ENCODE peak calls at places on chromosomes 6 and 20, in eight cellular contexts. V is H9; X is activated naive CD4-positive, alpha-beta T cell treated with Interleukin-2 at 50 U/mL for 16 hours; G is fibroblast of pulmonary artery; L is activated naive CD8-positive, alpha-beta T cell treated with anti-CD3 and anti-CD28 coated beads, Interleukin-2, amount 50 U/mL, for 24 hours; P is SK-N-SH; R is DND-41; E is RWPE1. C is an unnamed sample.

GRCh38 chr20:34834459-34834893 is 9.0 kb upstream of the NCOA6 start:
- DNase-seq in V (no peak), X (no peak), G (peak; percentile 62), L (no peak), P (peak; percentile 62), R (no peak), E (peak; percentile 64), C (peak; percentile 34)

GRCh38 chr6:75824160-75824559 is 75.1 kb downstream of the MYO6 start:
- DNase-seq in V (no peak), X (no peak), G (no peak), L (no peak), P (no peak), R (no peak), E (no peak), C (no peak)

GRCh38 chr6:28496099-28496779 is 19.4 kb downstream of the GPX6 start:
- DNase-seq in V (no peak), X (no peak), G (peak; percentile 29), L (no peak), P (no peak), R (no peak), E (no peak), C (no peak)

GRCh38 chr20:58989196-58989595 is 8.1 kb downstream of the NELFCD start:
- DNase-seq in V (no peak), X (no peak), G (no peak), L (no peak), P (no peak), R (no peak), E (no peak), C (no peak)

GRCh38 chr20:4130404-4131189 is 115.2 kb upstream of the RNF24 start:
- DNase-seq in V (no peak), X (peak; percentile 64), G (peak; percentile 41), L (peak; percentile 75), P (no peak), R (peak; percentile 90), E (peak; percentile 53), C (no peak)

GRCh38 chr6:63245908-63246307 is 34.6 kb downstream of the FKBP1C start:
- DNase-seq in V (peak; percentile 36), X (no peak), G (no peak), L (no peak), P (no peak), R (no peak), E (no peak), C (no peak)

GRCh38 chr6:156916108-156916801 is 139.1 kb downstream of the ARID1B start:
- DNase-seq in V (no peak), X (no peak), G (no peak), L (no peak), P (no peak), R (no peak), E (no peak), C (no peak)

GRCh38 chr20:5550738-5551529 is 199.3 kb upstream of the SHLD1 start:
- DNase-seq in V (no peak), X (no peak), G (no peak), L (no peak), P (peak; percentile 18), R (no peak), E (no peak), C (no peak)

GRCh38 chr6:28380381-28380780 is 19.2 kb downstream of the ZSCAN12 start:
- DNase-seq in V (no peak), X (no peak), G (no peak), L (no peak), P (no peak), R (no peak), E (no peak), C (no peak)

GRCh38 chr6:37018152-37019064 is 13.0 kb downstream of the FGD2 start:
- DNase-seq in V (peak; percentile 93), X (peak; percentile 91), G (peak; percentile 91), L (peak; percentile 91), P (peak; percentile 89), R (peak; percentile 94), E (peak; percentile 78), C (peak; percentile 13)

GRCh38 chr20:36162272-36162966 is 7.9 kb downstream of the EPB41L1 start:
- DNase-seq in V (no peak), X (no peak), G (peak; percentile 25), L (no peak), P (peak; percentile 81), R (no peak), E (no peak), C (no peak)

GRCh38 chr20:9103955-9104354 is 35.1 kb downstream of the PLCB4 start:
- DNase-seq in V (no peak), X (no peak), G (no peak), L (no peak), P (no peak), R (no peak), E (peak; percentile 57), C (no peak)

GRCh38 chr20:47781631-47782030 is 3.6 kb downstream of the SULF2 start:
- DNase-seq in V (no peak), X (no peak), G (no peak), L (no peak), P (peak; percentile 70), R (no peak), E (no peak), C (no peak)

C was measured in NCI-H1048.